ENCODE peak calls at places on chromosomes 6 and 20, in six cellular contexts. Z, H, K, V, B and G are unnamed samples.

GRCh38 chr6:148497256-148497655 is 154.6 kb downstream of the SASH1 start:
- DNase-seq in K (no peak), H (no peak), B (no peak), V (no peak), Z (no peak), G (peak)

GRCh38 chr20:44660506-44660905 is 9.0 kb upstream of the ADA start:
- DNase-seq in B (no peak), K (no peak), Z (no peak), V (no peak), H (no peak), G (no peak)

GRCh38 chr20:44187054-44187762 is at the start of gene JPH2:
- DNase-seq in H (no peak), B (no peak), K (no peak), V (no peak), Z (no peak), G (peak)

GRCh38 chr6:107642348-107643347 is 152.7 kb downstream of the SOBP start:
- DNase-seq in V (no peak), Z (no peak), K (no peak), H (no peak), B (no peak), G (no peak)

GRCh38 chr6:28399370-28400121 is at the start of gene ZSCAN12:
- DNase-seq in V (peak), H (no peak), B (peak), K (peak), Z (peak), G (peak)

GRCh38 chr6:69994251-69994650 is 127.9 kb downstream of the COL19A1 start:
- DNase-seq in Z (no peak), H (no peak), V (no peak), K (no peak), B (no peak), G (no peak)

GRCh38 chr20:54524849-54525248 is 49.5 kb downstream of the DOK5 start:
- DNase-seq in V (no peak), Z (no peak), B (no peak), K (no peak), H (no peak), G (no peak)

GRCh38 chr20:5033566-5033965 is 32.3 kb upstream of the SLC23A2 start:
- DNase-seq in K (no peak), B (no peak), H (no peak), V (no peak), Z (no peak), G (no peak)

GRCh38 chr6:169427856-169428255 is 174.2 kb upstream of the THBS2 start:
- DNase-seq in K (no peak), Z (no peak), B (no peak), V (no peak), H (no peak), G (peak)

GRCh38 chr20:51923611-51924010 is 121.3 kb upstream of the SALL4 start:
- DNase-seq in V (no peak), K (no peak), Z (no peak), B (no peak), H (no peak), G (no peak)

GRCh38 chr6:109306733-109307132 is 75.5 kb downstream of the CD164 start:
- DNase-seq in B (no peak), Z (no peak), V (no peak), H (no peak), K (no peak), G (no peak)

GRCh38 chr20:13341737-13342393 is 120.8 kb downstream of the ISM1 start:
- DNase-seq in Z (no peak), V (no peak), B (no peak), K (no peak), H (no peak), G (peak)

GRCh38 chr6:26363882-26364825 is 844 bp upstream of the BTN3A2 start:
- DNase-seq in V (peak), K (no peak), B (no peak), Z (no peak), H (peak), G (peak)

GRCh38 chr20:35315199-35316020 is 23.2 kb upstream of the FAM83C start:
- DNase-seq in H (no peak), B (no peak), Z (no peak), V (no peak), K (no peak), G (no peak)

GRCh38 chr6:64733433-64733832 is 973.6 kb downstream of the EYS start:
- DNase-seq in V (no peak), H (no peak), B (no peak), Z (no peak), K (no peak), G (no peak)

GRCh38 chr20:380763-381580 is 412 bp downstream of the TRIB3 start:
- DNase-seq in Z (peak), K (peak), B (peak), H (no peak), V (peak), G (peak)

GRCh38 chr20:41162396-41162795 is 25.1 kb downstream of the PLCG1 start:
- DNase-seq in B (no peak), V (no peak), K (no peak), Z (no peak), H (no peak), G (no peak)

GRCh38 chr6:79302341-79302740 is 67.9 kb upstream of the HMGN3 start:
- DNase-seq in K (no peak), H (no peak), V (no peak), Z (no peak), B (no peak), G (no peak)

GRCh38 chr20:31691646-31692275 is 30.9 kb downstream of the BCL2L1 start:
- DNase-seq in H (peak), K (no peak), B (no peak), V (no peak), Z (no peak), G (peak)

GRCh38 chr6:117346142-117346930 is 79.4 kb downstream of the ROS1 start:
- DNase-seq in K (no peak), H (no peak), V (peak), Z (no peak), B (peak), G (peak)

GRCh38 chr20:48718914-48719578 is 108.8 kb downstream of the PREX1 start:
- DNase-seq in Z (peak), K (peak), H (no peak), V (peak), B (no peak), G (no peak)

GRCh38 chr6:21666200-21666671 is 72.7 kb downstream of the SOX4 start:
- DNase-seq in Z (no peak), K (no peak), V (no peak), H (no peak), B (no peak), G (peak)

GRCh38 chr6:62090442-62091229 is 195.4 kb downstream of the KHDRBS2 start:
- DNase-seq in Z (no peak), H (no peak), K (no peak), V (no peak), B (no peak), G (no peak)